ENCODE peak calls at places on chromosome 1, in five cellular contexts. F is foreskin fibroblast, W is astrocyte of the spinal cord, E is GM12865, X is colonic mucosa. Q is an unnamed sample.

GRCh38 chr1:22228505-22228911 is 85.6 kb upstream of the WNT4 start:
- DNase-seq in W (no peak), E (no peak), X (no peak), F (no peak), Q (no peak)

GRCh38 chr1:96918406-96918805 is 196.8 kb downstream of the PTBP2 start:
- DNase-seq in E (no peak), F (peak), X (no peak), W (peak), Q (no peak)

GRCh38 chr1:167413328-167413727 is 105.0 kb downstream of the CD247 start:
- DNase-seq in E (no peak), W (no peak), X (no peak), F (no peak), Q (no peak)

GRCh38 chr1:211761400-211761799 is 69.2 kb downstream of the LPGAT1 start:
- DNase-seq in E (no peak), X (no peak), W (no peak), F (no peak), Q (no peak)

GRCh38 chr1:36089393-36090121 is 865 bp downstream of the ADPRS start:
- DNase-seq in F (peak), X (no peak), W (peak), E (peak), Q (peak)

GRCh38 chr1:52059326-52059725 is 3.2 kb downstream of the BTF3L4 start:
- DNase-seq in F (peak), X (no peak), W (peak), E (no peak), Q (no peak)

GRCh38 chr1:84166797-84167196 is 22.7 kb downstream of the PRKACB start:
- DNase-seq in E (peak), F (no peak), W (no peak), X (no peak), Q (peak)

GRCh38 chr1:115302390-115302961 is 35.6 kb downstream of the NGF start:
- DNase-seq in X (no peak), E (no peak), W (peak), F (peak), Q (no peak)

GRCh38 chr1:160211010-160211790 is 6.0 kb downstream of the PEA15 start:
- DNase-seq in W (no peak), F (no peak), E (no peak), X (no peak), Q (no peak)

GRCh38 chr1:228352677-228353481 is 53.8 kb downstream of the TRIM11 start:
- DNase-seq in X (no peak), F (no peak), W (no peak), E (no peak), Q (no peak)

GRCh38 chr1:21818661-21819060 is 6.6 kb downstream of the LDLRAD2 start:
- DNase-seq in E (peak), X (peak), W (no peak), F (peak), Q (peak)

GRCh38 chr1:154572433-154573167 is 5.0 kb downstream of the CHRNB2 start:
- DNase-seq in F (no peak), W (no peak), X (no peak), E (no peak), Q (no peak)

GRCh38 chr1:6359568-6360496 is 33.7 kb downstream of the ACOT7 start:
- DNase-seq in W (peak), E (peak), X (peak), F (peak), Q (peak)

GRCh38 chr1:87221008-87221407 is 107.7 kb upstream of the LMO4 start:
- DNase-seq in E (no peak), W (no peak), F (no peak), X (no peak), Q (no peak)

GRCh38 chr1:1687846-1688245 is 4.7 kb downstream of the SLC35E2B start:
- DNase-seq in W (no peak), F (no peak), E (no peak), X (no peak), Q (no peak)

GRCh38 chr1:21764615-21765423 is 18.1 kb downstream of the USP48 start:
- DNase-seq in E (peak), F (peak), X (no peak), W (peak), Q (no peak)

DNA sequence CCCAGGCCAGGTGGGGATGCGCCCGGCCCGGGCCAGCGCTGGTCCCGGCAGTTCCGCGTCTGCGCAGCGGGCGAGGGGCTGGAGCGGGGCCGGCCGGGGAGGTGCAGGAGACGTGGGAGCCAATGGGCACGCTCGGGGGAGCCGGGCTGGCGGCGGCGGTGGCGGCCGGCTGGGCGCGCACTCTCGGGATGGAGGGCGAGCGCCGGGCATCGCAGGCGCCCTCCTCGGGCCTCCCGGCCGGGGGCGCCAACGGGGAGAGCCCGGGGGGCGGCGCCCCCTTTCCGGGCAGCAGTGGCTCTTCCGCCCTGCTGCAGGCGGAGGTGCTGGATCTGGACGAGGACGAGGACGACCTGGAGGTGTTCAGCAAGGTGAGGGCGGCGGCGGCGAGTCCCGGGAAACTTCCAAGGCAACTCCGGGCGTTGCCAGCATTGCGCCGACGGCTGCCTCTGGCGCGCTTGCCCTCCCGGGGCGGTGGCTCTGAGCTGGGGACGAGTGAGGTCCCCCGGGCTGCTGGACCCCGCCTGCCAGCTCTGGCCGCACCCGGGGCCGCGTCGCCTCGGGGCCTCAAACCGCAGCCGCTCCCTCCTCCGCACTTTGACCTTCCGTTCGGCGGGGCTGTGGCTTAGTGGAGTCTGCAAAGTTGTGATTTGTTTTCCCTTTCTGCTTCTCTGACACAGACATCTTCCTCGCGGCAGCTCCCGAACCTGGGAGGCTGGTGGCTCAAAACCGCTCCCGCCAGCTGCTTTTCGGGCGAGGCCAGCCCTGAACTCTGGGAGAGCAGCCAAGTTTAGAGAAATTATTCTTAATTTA is at the start of gene SNX7:
- DNase-seq in F (peak), E (no peak), X (peak), W (peak), Q (peak)
- TF ChIP-seq CTCF in F (no peak), E (no peak), X (no peak), W (peak), Q (no peak)

DNA sequence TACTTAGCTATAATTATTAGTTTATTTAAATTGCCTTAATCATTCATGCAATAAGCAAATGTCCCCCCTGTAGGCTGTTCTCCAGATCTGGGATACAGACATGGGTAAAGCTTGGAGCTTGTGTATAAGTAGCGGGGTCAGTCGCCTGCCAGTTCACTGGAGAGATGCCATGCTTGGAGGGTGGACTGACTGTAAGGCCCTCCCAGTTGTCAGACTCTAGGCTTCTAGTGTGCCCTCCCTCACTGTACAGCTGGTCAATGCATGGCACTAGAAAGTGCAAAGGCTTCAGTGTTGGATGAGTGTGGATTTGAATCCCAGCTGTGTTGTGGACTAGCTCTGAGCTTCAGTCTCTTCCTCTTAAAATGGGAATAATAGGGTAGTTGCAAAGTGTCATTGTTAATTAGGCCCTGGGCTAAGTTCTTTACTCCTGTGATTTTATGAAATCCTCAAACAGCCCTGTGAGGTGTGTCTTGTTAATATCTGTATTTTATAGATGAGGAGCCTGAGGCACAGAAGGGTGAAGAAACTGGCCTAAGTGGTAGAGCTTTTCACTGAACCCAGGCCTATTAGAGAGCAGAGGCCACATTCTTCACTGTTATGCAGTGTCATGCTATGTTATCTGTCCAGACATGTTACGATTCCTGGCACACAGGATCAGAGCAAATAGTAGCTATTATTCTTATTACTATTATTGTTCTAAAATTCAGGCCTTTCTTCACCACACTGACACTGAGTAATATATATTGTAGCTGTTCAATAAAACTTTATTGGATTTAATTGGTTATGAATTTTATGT is 85.9 kb downstream of the ROR1 start:
- DNase-seq in E (no peak), F (no peak), X (no peak), W (no peak), Q (no peak)
- TF ChIP-seq CTCF in E (no peak), F (no peak), X (no peak), W (no peak), Q (no peak)

DNA sequence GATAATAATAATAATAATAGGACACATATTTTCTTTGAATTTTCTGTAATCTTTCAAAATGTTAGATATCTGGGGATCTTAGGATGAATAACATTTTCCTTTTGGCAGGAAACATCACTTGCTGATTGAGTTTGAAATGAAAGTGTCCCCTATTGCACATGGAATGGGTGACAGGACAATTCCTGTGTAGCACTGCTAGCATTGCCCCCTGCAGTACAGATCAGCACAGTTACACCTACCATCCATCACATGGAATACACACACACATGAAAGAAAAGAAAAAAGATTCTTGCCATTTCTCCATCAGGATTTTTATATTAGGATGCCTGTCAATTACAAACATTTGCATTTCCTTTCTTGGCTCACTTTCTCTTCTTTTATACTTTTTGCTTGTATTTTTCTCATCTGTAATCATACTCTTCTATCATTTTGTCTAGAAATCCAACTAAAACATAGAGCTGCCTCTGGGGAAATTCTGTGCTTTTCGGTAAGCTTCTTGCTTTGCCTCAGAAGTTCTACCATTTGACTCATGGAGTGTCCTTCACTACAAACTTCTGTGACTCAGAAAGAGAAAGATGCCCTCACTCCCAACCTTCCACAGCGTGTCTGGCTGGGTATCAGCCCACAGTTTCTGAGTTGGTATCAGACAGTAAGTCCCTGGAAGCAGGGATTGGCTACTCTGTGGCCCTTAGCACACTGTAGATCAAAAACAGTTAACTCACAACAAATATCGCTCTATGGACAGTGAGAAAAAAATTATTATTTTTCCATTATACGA is 641.2 kb downstream of the PTPRC start:
- DNase-seq in F (peak), X (no peak), W (no peak), E (peak), Q (no peak)
- TF ChIP-seq CTCF in F (no peak), X (no peak), W (no peak), E (peak), Q (no peak)

GRCh38 chr1:16986596-16987361 is 6.4 kb upstream of the MFAP2 start:
- DNase-seq in W (no peak), X (no peak), E (no peak), F (no peak), Q (no peak)
- TF ChIP-seq CTCF in W (peak), X (no peak), E (peak), F (peak), Q (peak)

GRCh38 chr1:161994153-161994814 is 29.4 kb downstream of the OLFML2B start:
- DNase-seq in F (peak), W (peak), E (no peak), X (no peak), Q (no peak)

GRCh38 chr1:161999318-162000052 is 24.2 kb downstream of the OLFML2B start:
- DNase-seq in E (no peak), W (no peak), X (no peak), F (no peak), Q (no peak)

GRCh38 chr1:162003061-162003824 is 20.4 kb downstream of the OLFML2B start:
- DNase-seq in F (peak), W (peak), E (no peak), X (no peak), Q (no peak)

GRCh38 chr1:162000053-162000420 is 23.6 kb downstream of the OLFML2B start:
- DNase-seq in F (no peak), W (no peak), X (no peak), E (no peak), Q (no peak)

GRCh38 chr1:161998811-161999210 is 24.9 kb downstream of the OLFML2B start:
- DNase-seq in W (no peak), E (no peak), X (no peak), F (peak), Q (no peak)
- TF ChIP-seq CTCF in W (no peak), E (no peak), X (no peak), F (no peak), Q (no peak)

GRCh38 chr1:213070399-213070798 is 19.4 kb downstream of the RPS6KC1 start:
- DNase-seq in W (peak), E (peak), F (peak), X (no peak), Q (peak)
- TF ChIP-seq CTCF in W (peak), E (peak), F (no peak), X (no peak), Q (no peak)

GRCh38 chr1:14607295-14607694 is 8.8 kb downstream of the KAZN start:
- DNase-seq in W (no peak), E (no peak), F (no peak), X (no peak), Q (no peak)

GRCh38 chr1:14605945-14606344 is 7.5 kb downstream of the KAZN start:
- DNase-seq in W (no peak), E (no peak), X (no peak), F (no peak), Q (no peak)

GRCh38 chr1:14608308-14608707 is 9.8 kb downstream of the KAZN start:
- DNase-seq in X (no peak), W (no peak), F (no peak), E (no peak), Q (no peak)

GRCh38 chr1:14604414-14604813 is 5.9 kb downstream of the KAZN start:
- DNase-seq in F (no peak), W (no peak), X (no peak), E (no peak), Q (no peak)

DNA sequence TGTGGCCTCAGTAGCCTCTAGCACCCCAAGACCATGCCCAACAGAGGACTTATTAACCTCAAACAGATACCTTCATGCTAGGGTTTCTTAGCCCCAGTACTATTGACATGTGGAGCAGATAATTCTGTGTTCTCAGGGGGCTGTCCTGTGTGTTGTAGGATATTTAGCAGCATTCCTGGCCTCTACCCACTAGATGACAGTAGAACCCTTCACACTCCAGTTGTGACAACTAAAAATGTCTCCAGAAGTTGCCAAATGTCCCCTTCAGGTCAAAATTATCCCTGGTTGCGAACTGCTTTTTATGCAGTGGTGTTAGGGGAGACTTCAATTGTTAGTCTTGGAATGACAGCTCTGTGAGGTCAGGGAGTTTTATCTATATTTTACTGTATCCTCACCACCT is 8.1 kb downstream of the KAZN start:
- DNase-seq in X (no peak), E (peak), W (no peak), F (no peak), Q (no peak)
- TF ChIP-seq CTCF in X (no peak), E (peak), W (peak), F (no peak), Q (peak)